ENCODE peak calls at places on chromosomes 7 and 10, in eight cellular contexts. J is heart right ventricle, M is tibial nerve, F is body of pancreas, Z is ovary, C is Caco-2, E is Peyer's patch, U is A549. X is an unnamed sample.

GRCh38 chr10:131770946-131771633 is 129.7 kb upstream of the PPP2R2D start:
- DNase-seq in M (no peak), F (no peak), J (no peak), U (no peak), E (no peak), C (no peak), Z (no peak), X (no peak)

GRCh38 chr7:39428221-39428620 is 138.0 kb upstream of the YAE1 start:
- DNase-seq in E (no peak), Z (no peak), J (no peak), C (peak; percentile 30), U (no peak), F (no peak), M (no peak), X (no peak)

GRCh38 chr10:130709415-130709814 is 573.2 kb downstream of the GLRX3 start:
- DNase-seq in U (no peak), E (no peak), J (no peak), M (no peak), C (no peak), F (peak; percentile 64), Z (no peak), X (no peak)

GRCh38 chr10:93039721-93040120 is 20.9 kb upstream of the CYP26C1 start:
- DNase-seq in J (no peak), C (peak; percentile 45), F (no peak), E (no peak), U (no peak), Z (no peak), M (no peak), X (no peak)

GRCh38 chr7:55058314-55058713 is 39.5 kb downstream of the EGFR start:
- DNase-seq in Z (no peak), M (no peak), J (no peak), C (no peak), F (no peak), E (no peak), U (no peak), X (no peak)

GRCh38 chr10:49632406-49633317 is 18.8 kb downstream of the CHAT start:
- DNase-seq in J (no peak), E (no peak), C (peak; percentile 24), U (no peak), Z (no peak), M (no peak), F (no peak), X (no peak)

GRCh38 chr10:132692311-132692710 is 93.6 kb downstream of the NKX6-2 start:
- DNase-seq in C (no peak), Z (no peak), E (no peak), M (no peak), U (no peak), J (no peak), F (no peak), X (no peak)

GRCh38 chr7:47594406-47594805 is 12.5 kb upstream of the TNS3 start:
- DNase-seq in J (no peak), U (no peak), C (no peak), M (no peak), E (no peak), F (no peak), Z (no peak), X (no peak)

GRCh38 chr10:34794835-34795234 is 20.3 kb downstream of the PARD3 start:
- DNase-seq in M (no peak), F (no peak), E (no peak), J (no peak), Z (no peak), U (no peak), C (no peak), X (no peak)

GRCh38 chr7:75054744-75055527 is 18.7 kb downstream of the RCC1L start:
- DNase-seq in E (no peak), M (no peak), C (no peak), U (no peak), F (no peak), Z (peak; percentile 47), J (peak; percentile 61), X (no peak)

GRCh38 chr7:55552320-55553086 is 19.8 kb downstream of the VOPP1 start:
- DNase-seq in F (no peak), E (no peak), C (no peak), J (no peak), U (no peak), M (no peak), Z (no peak), X (no peak)

GRCh38 chr10:68981074-68981473 is 7.5 kb upstream of the KIFBP start:
- DNase-seq in Z (no peak), E (no peak), C (peak; percentile 43), F (no peak), J (no peak), M (no peak), U (peak; percentile 33), X (no peak)

GRCh38 chr7:140230517-140230861 is 53.7 kb upstream of the KDM7A start:
- DNase-seq in U (no peak), Z (no peak), C (no peak), M (no peak), J (peak; percentile 65), E (peak; percentile 78), F (no peak), X (peak; percentile 91)

GRCh38 chr7:67729771-67730170 is 733.1 kb downstream of the TYW1 start:
- DNase-seq in Z (no peak), F (no peak), C (no peak), M (no peak), U (no peak), J (no peak), E (no peak), X (no peak)

GRCh38 chr10:110268931-110269640 is 35.6 kb downstream of the SMNDC1 start:
- DNase-seq in C (no peak), U (no peak), J (no peak), Z (no peak), M (no peak), E (no peak), F (peak; percentile 29), X (no peak)

GRCh38 chr10:110269641-110270318 is 34.9 kb downstream of the SMNDC1 start:
- DNase-seq in E (no peak), Z (no peak), U (no peak), F (peak; percentile 57), M (peak; percentile 44), J (no peak), C (no peak), X (no peak)

GRCh38 chr10:110265573-110266193 is 39.0 kb downstream of the SMNDC1 start:
- DNase-seq in F (no peak), U (no peak), J (no peak), Z (no peak), M (no peak), C (no peak), E (no peak), X (no peak)

GRCh38 chr10:110268442-110268841 is 36.3 kb downstream of the SMNDC1 start:
- DNase-seq in C (no peak), U (no peak), F (peak; percentile 28), Z (no peak), J (peak; percentile 23), E (no peak), M (no peak), X (no peak)

DNA sequence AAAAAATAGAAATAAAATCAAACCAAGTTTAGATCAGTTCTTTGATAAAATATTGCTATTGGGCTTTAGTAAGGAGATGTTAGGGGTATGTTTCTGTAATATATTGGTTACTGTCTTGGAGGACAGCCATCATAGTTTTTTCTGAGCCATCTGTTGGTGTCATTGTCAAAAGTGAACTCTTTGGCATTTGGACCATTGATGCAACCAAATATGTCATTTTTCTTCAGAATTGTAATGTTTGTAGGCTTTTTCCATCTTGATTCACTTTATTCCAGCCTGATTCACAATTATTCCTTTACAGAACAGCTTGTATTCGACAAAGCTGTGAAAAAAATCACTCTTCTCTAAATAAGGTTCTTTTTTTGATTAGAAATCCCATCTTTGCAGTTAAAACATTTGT is 37.5 kb downstream of the SMNDC1 start:
- DNase-seq in C (no peak), Z (no peak), E (no peak), M (no peak), J (no peak), F (no peak), U (no peak), X (no peak)
- H3K4me1 ChIP-seq in C (peaks cover 15% of the 10 kb centered on the region), Z (peaks cover 3% of the 10 kb centered on the region), E (no peaks in the 10 kb centered on the region), M (peaks cover 36% of the 10 kb centered on the region), J (peaks cover 87% of the 10 kb centered on the region), F (peaks cover 44% of the 10 kb centered on the region), U (no peaks in the 10 kb centered on the region), X (no peaks in the 10 kb centered on the region)

GRCh38 chr7:52179934-52180333 is 855.5 kb upstream of the POM121L12 start:
- DNase-seq in J (no peak), M (no peak), C (no peak), Z (no peak), F (no peak), E (no peak), U (no peak), X (no peak)
- TF ChIP-seq CTCF in J (no peak), M (no peak), C (no peak), Z (no peak), F (no peak), E (no peak), U (no peak), X (no peak)

GRCh38 chr7:20794676-20795075 is 8.0 kb upstream of the SP8 start:
- DNase-seq in U (no peak), F (no peak), J (no peak), M (no peak), Z (no peak), E (no peak), C (no peak), X (no peak)

GRCh38 chr7:20795361-20795760 is 8.7 kb upstream of the SP8 start:
- DNase-seq in C (no peak), J (no peak), M (no peak), F (no peak), U (no peak), E (no peak), Z (no peak), X (no peak)

GRCh38 chr7:20793258-20793657 is 6.6 kb upstream of the SP8 start:
- DNase-seq in F (no peak), C (no peak), J (no peak), Z (no peak), E (no peak), M (no peak), U (no peak), X (no peak)

GRCh38 chr7:20795881-20796280 is 9.2 kb upstream of the SP8 start:
- DNase-seq in M (no peak), Z (no peak), E (no peak), C (no peak), F (no peak), U (no peak), J (no peak), X (no peak)

DNA sequence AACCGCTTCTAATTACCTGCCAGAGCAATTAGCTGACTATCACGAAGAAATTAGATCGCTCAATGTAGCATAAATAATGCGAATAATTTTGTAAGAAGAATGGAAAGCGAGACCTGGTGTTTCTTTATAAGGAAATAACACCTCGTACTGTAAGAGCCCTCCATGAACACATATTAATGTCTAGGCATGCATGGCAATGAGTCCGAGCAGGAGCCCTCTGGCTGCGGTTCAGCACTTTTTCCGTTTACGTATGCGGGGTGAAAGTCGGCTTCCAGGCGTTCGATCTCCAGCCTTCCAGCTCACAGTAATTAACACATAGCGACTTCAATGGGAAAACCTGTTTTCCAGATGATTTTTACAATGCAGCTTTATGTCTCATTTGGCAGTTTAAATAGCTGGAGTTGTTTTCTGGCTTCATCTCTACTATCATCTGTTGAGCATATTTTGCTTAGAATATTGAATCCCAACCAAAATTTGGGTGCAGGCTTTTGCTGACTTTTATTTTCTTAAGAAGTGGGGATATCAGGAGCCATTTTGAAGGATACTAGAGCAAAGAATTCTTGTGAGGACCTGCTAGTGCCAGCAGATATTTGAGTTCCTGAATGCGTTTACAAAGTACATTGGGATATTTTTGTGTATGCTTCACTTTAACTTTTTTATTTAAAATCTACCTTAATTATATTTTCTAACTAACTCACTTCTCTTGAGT is 7.2 kb upstream of the SP8 start:
- DNase-seq in F (no peak), U (no peak), Z (no peak), J (no peak), M (no peak), E (no peak), C (no peak), X (no peak)
- H3K4me1 ChIP-seq in F (peaks cover 19% of the 10 kb centered on the region), U (no peaks in the 10 kb centered on the region), Z (peaks cover 4% of the 10 kb centered on the region), J (peaks cover 17% of the 10 kb centered on the region), M (peaks cover 6% of the 10 kb centered on the region), E (no peaks in the 10 kb centered on the region), C (peaks cover 3% of the 10 kb centered on the region), X (peaks cover 13% of the 10 kb centered on the region)

GRCh38 chr7:117399820-117400422 is 27.4 kb downstream of the ASZ1 start:
- DNase-seq in C (no peak), F (no peak), E (no peak), J (no peak), M (no peak), Z (no peak), U (peak; percentile 10), X (no peak)
- TF ChIP-seq CTCF in C (peak; percentile 28), F (peak; percentile 23), E (no peak), J (no peak), M (peak; percentile 35), Z (no peak), U (peak; percentile 80), X (no peak)

X was measured in CD8-positive, alpha-beta T cell.